ENCODE peak calls at places on chromosome X, in six cellular contexts. V is body of pancreas, W is breast epithelium, H is stomach, U is HCT116, L is uterus. E is an unnamed sample.

GRCh38 chrX:111892375-111892774 is 16.4 kb downstream of the TRPC5OS start:
- DNase-seq in H (no peak), V (no peak), L (no peak), W (no peak), U (no peak), E (no peak)

GRCh38 chrX:78104447-78105176 is 564 bp downstream of the PGK1 start:
- DNase-seq in L (peak; percentile 27), V (peak; percentile 51), W (peak; percentile 23), H (peak; percentile 57), U (no peak), E (no peak)

GRCh38 chrX:132855760-132856341 is 102.6 kb downstream of the HS6ST2 start:
- DNase-seq in U (no peak), L (no peak), H (no peak), W (no peak), V (no peak), E (no peak)

GRCh38 chrX:151692825-151693224 is 2.4 kb upstream of the PRRG3 start:
- DNase-seq in W (no peak), H (peak; percentile 20), L (no peak), V (no peak), U (no peak), E (no peak)

GRCh38 chrX:41110801-41111625 is 25.8 kb downstream of the USP9X start:
- DNase-seq in V (no peak), U (no peak), H (no peak), W (no peak), L (no peak), E (no peak)

GRCh38 chrX:20472148-20472547 is 205.4 kb upstream of the RPS6KA3 start:
- DNase-seq in L (no peak), H (no peak), V (no peak), W (no peak), U (no peak), E (no peak)

GRCh38 chrX:70433848-70434351 is 10.7 kb upstream of the DLG3 start:
- DNase-seq in V (peak; percentile 78), L (peak; percentile 46), U (peak; percentile 49), H (peak; percentile 82), W (peak; percentile 59), E (peak; percentile 9)

GRCh38 chrX:4850312-4850711 is 1136.9 kb upstream of the PRKX start:
- DNase-seq in L (no peak), H (no peak), U (no peak), W (no peak), V (no peak), E (no peak)

GRCh38 chrX:134294548-134294947 is 57.6 kb downstream of the CCDC160 start:
- DNase-seq in V (no peak), H (no peak), W (no peak), L (no peak), U (no peak), E (no peak)

GRCh38 chrX:74107666-74108065 is 196.3 kb upstream of the ZCCHC13 start:
- DNase-seq in V (no peak), U (no peak), H (no peak), L (no peak), W (no peak), E (no peak)

GRCh38 chrX:11577603-11578002 is 88.1 kb downstream of the ARHGAP6 start:
- DNase-seq in H (no peak), V (no peak), U (no peak), L (no peak), W (no peak), E (no peak)

GRCh38 chrX:85499400-85499799 is 119.9 kb upstream of the POF1B start:
- DNase-seq in L (no peak), V (no peak), H (no peak), W (no peak), U (no peak), E (no peak)

GRCh38 chrX:10519761-10520160 is 100.6 kb downstream of the MID1 start:
- DNase-seq in V (no peak), W (no peak), H (no peak), L (no peak), U (no peak), E (no peak)

GRCh38 chrX:106670631-106671030 is 55.9 kb upstream of the RNF128 start:
- DNase-seq in U (no peak), W (no peak), L (no peak), H (no peak), V (no peak), E (no peak)

GRCh38 chrX:139559383-139560042 is 29.0 kb downstream of the F9 start:
- DNase-seq in L (peak; percentile 17), V (peak; percentile 41), U (peak; percentile 24), W (no peak), H (peak; percentile 36), E (no peak)

GRCh38 chrX:13029341-13029740 is 15.1 kb downstream of the FAM9C start:
- DNase-seq in V (peak; percentile 46), L (peak; percentile 54), W (no peak), U (no peak), H (peak; percentile 71), E (no peak)

GRCh38 chrX:19576742-19577141 is 61.4 kb upstream of the MAP3K15 start:
- DNase-seq in L (no peak), V (no peak), H (no peak), W (no peak), U (no peak), E (no peak)

GRCh38 chrX:75038925-75039324 is 113.7 kb upstream of the NEXMIF start:
- DNase-seq in U (peak; percentile 8), L (no peak), H (no peak), W (no peak), V (no peak), E (no peak)

GRCh38 chrX:11481035-11481434 is 184.7 kb downstream of the ARHGAP6 start:
- DNase-seq in H (no peak), W (no peak), V (no peak), L (no peak), U (no peak), E (no peak)

GRCh38 chrX:143139681-143140080 is 114.0 kb downstream of the SPANXN4 start:
- DNase-seq in U (no peak), H (no peak), W (no peak), V (no peak), L (no peak), E (no peak)

GRCh38 chrX:53285591-53285990 is 4.2 kb upstream of the IQSEC2 start:
- DNase-seq in V (no peak), U (no peak), H (no peak), L (no peak), W (no peak), E (no peak)

GRCh38 chrX:9878141-9878875 is 88.8 kb upstream of the CLDN34 start:
- DNase-seq in W (no peak), U (no peak), H (no peak), L (no peak), V (no peak), E (no peak)

GRCh38 chrX:96861661-96862060 is 22.0 kb upstream of the RPA4 start:
- DNase-seq in V (no peak), W (no peak), H (no peak), U (no peak), L (no peak), E (no peak)

GRCh38 chrX:78595901-78596502 is 63.1 kb downstream of the RTL3 start:
- DNase-seq in H (no peak), V (no peak), L (no peak), W (no peak), U (no peak), E (no peak)

GRCh38 chrX:132094169-132094568 is 33.7 kb downstream of the FRMD7 start:
- DNase-seq in W (no peak), V (no peak), L (no peak), U (no peak), H (no peak), E (no peak)

DNA sequence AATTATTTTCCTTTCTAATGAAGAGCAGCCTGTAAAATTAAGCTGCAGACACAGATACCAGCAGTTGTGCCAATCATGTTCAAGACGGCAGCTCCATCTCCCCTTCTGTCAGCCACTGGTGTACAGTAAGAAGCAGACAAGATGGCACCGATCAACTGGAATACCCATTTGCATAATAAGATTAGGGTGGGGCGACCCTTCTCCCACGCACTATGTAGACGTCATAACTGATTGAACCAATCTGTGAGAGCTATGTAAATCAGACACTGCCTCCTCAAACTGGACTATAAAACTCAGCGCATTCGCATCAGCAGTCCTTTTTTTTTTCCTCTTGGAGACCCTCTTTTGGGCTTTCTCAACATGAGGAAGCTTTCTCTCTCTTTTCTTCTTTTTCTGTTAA is 40.4 kb upstream of the INTS6L start:
- DNase-seq in V (no peak), U (no peak), H (no peak), L (no peak), W (no peak), E (no peak)
- H3K4me1 ChIP-seq in V (no peaks in the 10 kb centered on the region), U (no peaks in the 10 kb centered on the region), H (no peaks in the 10 kb centered on the region), L (no peaks in the 10 kb centered on the region), W (no peaks in the 10 kb centered on the region), E (no peaks in the 10 kb centered on the region)

GRCh38 chrX:47190445-47191269 is 3.0 kb upstream of the UBA1 start:
- DNase-seq in V (peak; percentile 83), W (peak; percentile 78), U (peak; percentile 83), H (peak; percentile 81), L (peak; percentile 87), E (peak; percentile 43)
- TF ChIP-seq POLR2A in V (peak; percentile 57), W (no peak), U (peak; percentile 26), H (no peak), L (no peak), E (peak; percentile 68)

GRCh38 chrX:16876696-16877095 is 6.5 kb upstream of the RBBP7 start:
- DNase-seq in W (no peak), U (no peak), V (no peak), H (no peak), L (no peak), E (no peak)
- H3K4me1 ChIP-seq in W (no peaks in the 10 kb centered on the region), U (no peaks in the 10 kb centered on the region), V (no peaks in the 10 kb centered on the region), H (peaks cover 2% of the 10 kb centered on the region), L (no peaks in the 10 kb centered on the region), E (no peaks in the 10 kb centered on the region)

GRCh38 chrX:153929576-153929975 is 3.5 kb upstream of the ARHGAP4 start:
- DNase-seq in U (no peak), L (no peak), H (no peak), V (no peak), W (no peak), E (no peak)

GRCh38 chrX:153926863-153927685 is 1.0 kb upstream of the ARHGAP4 start:
- DNase-seq in L (no peak), V (peak; percentile 26), H (peak; percentile 57), U (no peak), W (peak; percentile 37), E (peak; percentile 31)

GRCh38 chrX:153927686-153927935 is 1.5 kb upstream of the ARHGAP4 start:
- DNase-seq in U (no peak), W (no peak), L (no peak), H (no peak), V (no peak), E (no peak)

GRCh38 chrX:153928846-153929245 is 2.8 kb upstream of the ARHGAP4 start:
- DNase-seq in H (no peak), L (no peak), U (no peak), V (no peak), W (no peak), E (no peak)

DNA sequence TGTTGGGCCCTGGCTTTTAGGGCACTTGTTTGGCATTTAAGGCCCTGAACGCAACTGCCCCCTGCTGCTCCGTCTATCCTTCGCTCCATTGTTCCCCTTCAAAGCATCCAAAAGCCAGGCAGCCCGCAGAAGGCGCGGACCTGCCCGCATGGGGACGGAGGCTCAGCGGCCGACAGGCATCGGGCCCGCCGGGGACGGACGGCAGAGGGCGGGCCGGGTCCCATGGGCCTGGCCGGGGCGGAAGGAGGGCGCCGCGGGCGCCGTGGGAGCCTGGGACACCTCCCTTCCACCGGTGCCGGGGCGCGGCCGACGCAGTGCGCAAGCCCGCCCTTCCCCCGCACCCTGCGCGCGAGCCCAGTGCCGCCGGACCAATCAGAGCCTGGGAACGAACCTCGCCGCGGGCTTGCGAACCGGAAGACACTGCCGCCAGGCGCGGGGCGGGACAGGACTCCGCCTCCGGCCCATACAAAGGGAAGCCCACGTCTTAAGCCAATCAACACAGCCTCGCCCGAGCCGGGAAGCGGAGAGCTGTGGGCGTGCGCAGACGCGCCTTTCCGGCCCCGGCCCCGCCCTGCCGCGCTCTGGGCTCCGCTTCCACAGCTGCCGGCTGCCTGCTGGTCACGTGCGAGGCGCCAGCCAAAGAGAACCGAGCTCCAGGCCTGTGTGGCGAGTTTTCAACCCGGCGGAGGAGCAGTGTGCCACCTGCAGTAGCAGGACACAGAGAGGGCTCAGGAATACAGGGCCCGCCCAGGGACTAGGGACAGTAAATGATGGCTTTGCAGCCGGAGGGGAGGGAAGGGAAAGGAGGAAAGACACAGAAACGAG is 2.1 kb upstream of the ARHGAP4 start:
- DNase-seq in V (peak; percentile 94), W (peak; percentile 97), U (peak; percentile 93), H (peak; percentile 96), L (peak; percentile 96), E (peak; percentile 74)
- TF ChIP-seq POLR2A in V (peak; percentile 78), W (no peak), U (peak; percentile 61), H (no peak), L (peak; percentile 75), E (peak; percentile 94)